ENCODE peak calls at places on chromosomes 4 and X, in five cellular contexts. X is glutamatergic neuron, I is coronary artery, Q is SK-N-SH, Z is HFF-Myc. L is an unnamed sample.

GRCh38 chr4:9898596-9899345 is 117.3 kb downstream of the DRD5 start:
- DNase-seq in I (no peak), Q (peak), X (peak), Z (no peak), L (no peak)

GRCh38 chrX:149495573-149496071 is 9.5 kb downstream of the IDS start:
- DNase-seq in I (peak), Q (no peak), Z (no peak), X (no peak), L (no peak)

GRCh38 chr4:72767903-72768817 is 199.1 kb upstream of the ADAMTS3 start:
- DNase-seq in Q (peak), I (no peak), Z (peak), X (no peak), L (peak)

GRCh38 chrX:4690516-4690915 is 977.1 kb upstream of the PRKX start:
- DNase-seq in I (no peak), Q (no peak), Z (no peak), X (no peak), L (no peak)

GRCh38 chr4:4776934-4777333 is 82.5 kb upstream of the MSX1 start:
- DNase-seq in X (no peak), I (no peak), Z (no peak), Q (no peak), L (no peak)

GRCh38 chr4:20698382-20698781 is 1.9 kb upstream of the PACRGL start:
- DNase-seq in X (no peak), I (no peak), Q (no peak), Z (no peak), L (no peak)

GRCh38 chr4:1604181-1604705 is 79.9 kb downstream of the FAM53A start:
- DNase-seq in I (no peak), Q (no peak), X (peak), Z (no peak), L (no peak)

GRCh38 chrX:45761920-45762319 is 561.2 kb upstream of the DIPK2B start:
- DNase-seq in Z (no peak), Q (no peak), I (no peak), X (no peak), L (no peak)

GRCh38 chr4:176066757-176067156 is 1.1 kb downstream of the WDR17 start:
- DNase-seq in I (no peak), Z (no peak), X (no peak), Q (no peak), L (no peak)

GRCh38 chrX:108732630-108733321 is 3.6 kb downstream of the IRS4 start:
- DNase-seq in Q (peak), Z (no peak), I (no peak), X (peak), L (no peak)

GRCh38 chrX:29762006-29762405 is 453.4 kb upstream of the MAGEB2 start:
- DNase-seq in Z (no peak), X (no peak), Q (no peak), I (no peak), L (no peak)

GRCh38 chr4:20844311-20844710 is 144.1 kb downstream of the PACRGL start:
- DNase-seq in Z (no peak), I (no peak), X (no peak), Q (no peak), L (no peak)

GRCh38 chr4:866761-867390 is 40.9 kb upstream of the CPLX1 start:
- DNase-seq in Q (no peak), X (no peak), I (no peak), Z (no peak), L (no peak)

GRCh38 chrX:137041329-137041728 is 7.5 kb upstream of the GPR101 start:
- DNase-seq in X (no peak), I (no peak), Q (no peak), Z (no peak), L (no peak)

GRCh38 chrX:100636321-100636991 is at the start of gene TSPAN6:
- DNase-seq in X (peak), Q (peak), Z (peak), I (peak), L (peak)

GRCh38 chrX:2967998-2968909 is 38.1 kb upstream of the ARSH start:
- DNase-seq in I (no peak), Q (no peak), X (peak), Z (no peak), L (no peak)

GRCh38 chr4:62292911-62293310 is 1092.8 kb downstream of the ADGRL3 start:
- DNase-seq in Q (no peak), Z (no peak), I (no peak), X (no peak), L (no peak)

GRCh38 chr4:182337366-182337765 is 94.2 kb downstream of the TENM3 start:
- DNase-seq in I (no peak), X (no peak), Z (no peak), Q (no peak), L (no peak)

GRCh38 chr4:168598191-168598590 is 101.3 kb downstream of the PALLD start:
- DNase-seq in I (no peak), Q (no peak), Z (no peak), X (no peak), L (no peak)

GRCh38 chrX:112698946-112699345 is 19.2 kb upstream of the LHFPL1 start:
- DNase-seq in X (no peak), Z (no peak), Q (no peak), I (no peak), L (no peak)